ENCODE peak calls at places on chromosomes 6 and 20, in eight cellular contexts. G is dorsolateral prefrontal cortex; Z is nephron progenitor cell; K is ACHN; W is fibroblast of the aortic adventitia; V is stimulated activated CD4-positive, alpha-beta T cell treated with anti-CD3 and anti-CD28 coated beads, Interleukin-1b, Interleukin-23, amount 100 ng/mL, for 1 hour; N is hypothalamus; H is neural crest cell. U is an unnamed sample.

GRCh38 chr6:112027942-112028674 is 25.8 kb upstream of the CCN6 start:
- DNase-seq in V (peak), G (no peak), Z (no peak), H (no peak), W (peak), K (no peak), N (no peak), U (no peak)

GRCh38 chr6:50720623-50721022 is 7.3 kb downstream of the TFAP2D start:
- DNase-seq in W (peak), G (no peak), H (no peak), K (peak), Z (peak), V (no peak), N (no peak), U (peak)

GRCh38 chr6:129203190-129203900 is 320.4 kb downstream of the LAMA2 start:
- DNase-seq in W (no peak), H (no peak), G (no peak), V (no peak), N (no peak), Z (no peak), K (no peak), U (no peak)

GRCh38 chr20:571754-572331 is 28.3 kb upstream of the CSNK2A1 start:
- DNase-seq in G (no peak), H (no peak), K (no peak), N (no peak), W (peak), V (no peak), Z (peak), U (peak)

GRCh38 chr6:111701146-111701545 is 95.5 kb upstream of the TRAF3IP2 start:
- DNase-seq in Z (no peak), K (no peak), H (no peak), V (no peak), G (no peak), N (no peak), W (no peak), U (no peak)

GRCh38 chr20:50270569-50270968 is 79.9 kb downstream of the CEBPB start:
- DNase-seq in H (no peak), V (no peak), W (no peak), G (no peak), K (no peak), Z (no peak), N (no peak), U (no peak)

GRCh38 chr6:81950877-81951276 is 198.4 kb upstream of the TENT5A start:
- DNase-seq in N (no peak), W (peak), V (no peak), G (no peak), H (no peak), K (no peak), Z (no peak), U (no peak)

GRCh38 chr20:19129976-19130612 is 82.3 kb upstream of the SLC24A3 start:
- DNase-seq in N (no peak), K (no peak), G (peak), Z (no peak), V (no peak), W (no peak), H (no peak), U (no peak)

GRCh38 chr6:33424855-33425667 is 5.2 kb downstream of the SYNGAP1 start:
- DNase-seq in Z (no peak), H (no peak), N (no peak), V (no peak), W (no peak), K (no peak), G (no peak), U (no peak)

GRCh38 chr20:15811951-15812350 is 761.3 kb downstream of the KIF16B start:
- DNase-seq in G (no peak), V (no peak), W (no peak), N (no peak), K (no peak), H (no peak), Z (no peak), U (no peak)

GRCh38 chr6:62683063-62683462 is 397.0 kb upstream of the KHDRBS2 start:
- DNase-seq in K (no peak), W (no peak), V (no peak), Z (no peak), N (no peak), G (no peak), H (no peak), U (no peak)

GRCh38 chr20:1034420-1034799 is 32.3 kb upstream of the RSPO4 start:
- DNase-seq in W (no peak), Z (no peak), K (no peak), V (no peak), G (no peak), N (no peak), H (no peak), U (no peak)

GRCh38 chr20:1809121-1809520 is 86.1 kb upstream of the SIRPA start:
- DNase-seq in N (no peak), W (peak), Z (no peak), K (peak), H (no peak), V (no peak), G (no peak), U (peak)

GRCh38 chr6:129491436-129491835 is 218.5 kb downstream of the ARHGAP18 start:
- DNase-seq in W (no peak), N (no peak), G (no peak), Z (no peak), V (no peak), K (peak), H (no peak), U (no peak)

GRCh38 chr6:126182650-126183311 is 157.1 kb upstream of the CENPW start:
- DNase-seq in H (no peak), Z (no peak), V (no peak), G (no peak), K (no peak), W (peak), N (no peak), U (no peak)

GRCh38 chr6:43687437-43688347 is at the start of gene MRPS18A:
- DNase-seq in K (peak), W (peak), N (peak), Z (peak), H (peak), G (peak), V (peak), U (peak)

GRCh38 chr20:31945319-31945718 is 6.5 kb downstream of the PDRG1 start:
- DNase-seq in K (no peak), W (no peak), N (no peak), V (no peak), G (no peak), Z (no peak), H (no peak), U (no peak)

GRCh38 chr6:16129623-16130243 is 847 bp downstream of the MYLIP start:
- DNase-seq in Z (no peak), V (no peak), G (peak), N (no peak), W (peak), H (no peak), K (peak), U (peak)

GRCh38 chr6:133046576-133046975 is 194.6 kb upstream of the EYA4 start:
- DNase-seq in K (no peak), H (no peak), W (no peak), Z (no peak), G (no peak), V (no peak), N (no peak), U (no peak)

GRCh38 chr6:41560440-41561192 is 14.4 kb downstream of the FOXP4 start:
- DNase-seq in K (no peak), H (no peak), V (peak), Z (peak), N (no peak), W (peak), G (peak), U (peak)

GRCh38 chr20:58555078-58555765 is 40.0 kb upstream of the APCDD1L start:
- DNase-seq in N (no peak), K (peak), Z (no peak), W (peak), H (no peak), G (no peak), V (no peak), U (no peak)

GRCh38 chr6:28522594-28523557 is 2.8 kb upstream of the GPX5 start:
- DNase-seq in H (no peak), Z (no peak), W (no peak), G (no peak), V (no peak), N (no peak), K (no peak), U (no peak)

GRCh38 chr6:21634582-21634981 is 41.0 kb downstream of the SOX4 start:
- DNase-seq in W (peak), Z (no peak), N (no peak), H (no peak), K (peak), V (no peak), G (no peak), U (no peak)

GRCh38 chr6:158972241-158973233 is 27.5 kb downstream of the RSPH3 start:
- DNase-seq in H (no peak), Z (no peak), G (no peak), W (peak), V (no peak), K (peak), N (no peak), U (no peak)